ENCODE peak calls at places on chromosome 11, in eight cellular contexts. A is non-pigmented ciliary epithelial cell, J is retina, R is NCI-H748 treated with DMSO at 0.1 percent for 48 hours, S is T47D, V is LoVo, N is T-helper 2 cell, L is endothelial cell of umbilical vein. D is an unnamed sample.

GRCh38 chr11:65981101-65981740 is 19.7 kb downstream of the SART1 start:
- DNase-seq in L (no peak), A (no peak), J (no peak), N (no peak), R (no peak), V (no peak), S (no peak), D (no peak)

GRCh38 chr11:115409691-115410220 is 94.5 kb downstream of the CADM1 start:
- DNase-seq in R (peak), V (peak), N (no peak), A (no peak), J (no peak), L (peak), S (peak), D (no peak)

GRCh38 chr11:95968585-95968984 is 44.7 kb upstream of the MTMR2 start:
- DNase-seq in L (peak), N (no peak), A (no peak), S (no peak), R (no peak), J (no peak), V (no peak), D (no peak)

GRCh38 chr11:109604506-109604905 is 182.5 kb downstream of the C11orf87 start:
- DNase-seq in R (no peak), J (no peak), N (no peak), V (no peak), S (no peak), L (no peak), A (no peak), D (no peak)

GRCh38 chr11:13368041-13368446 is 90.5 kb downstream of the BMAL1 start:
- DNase-seq in S (no peak), V (no peak), N (no peak), J (no peak), R (no peak), A (peak), L (no peak), D (no peak)

GRCh38 chr11:110373061-110373702 is 56.6 kb upstream of the FDX1 start:
- DNase-seq in N (no peak), S (no peak), R (no peak), A (no peak), V (no peak), J (no peak), L (peak), D (no peak)

GRCh38 chr11:44007746-44008501 is 39.9 kb upstream of the ACCSL start:
- DNase-seq in A (no peak), V (no peak), R (no peak), J (no peak), N (no peak), S (peak), L (no peak), D (no peak)

GRCh38 chr11:27244900-27245299 is 118.1 kb downstream of the CCDC34 start:
- DNase-seq in A (no peak), N (no peak), V (no peak), S (no peak), J (no peak), L (no peak), R (no peak), D (no peak)

GRCh38 chr11:47345890-47346563 is 6.5 kb downstream of the MYBPC3 start:
- DNase-seq in J (no peak), A (no peak), V (no peak), R (no peak), S (no peak), N (no peak), L (no peak), D (no peak)